ENCODE peak calls at places on chromosomes 2 and 18, in four cellular contexts. J is H1, V is HepG2, D is K562. H is an unnamed sample.

GRCh38 chr2:35741556-35741955 is 614.0 kb upstream of the CRIM1 start:
- DNase-seq in J (no peak), V (no peak), D (no peak), H (no peak)

GRCh38 chr2:129400825-129401224 is 578.6 kb upstream of the RAB6C start:
- DNase-seq in J (no peak), V (no peak), D (no peak), H (no peak)

GRCh38 chr18:53796042-53796729 is 428.3 kb downstream of the MBD2 start:
- DNase-seq in J (no peak), V (peak), D (no peak), H (no peak)

GRCh38 chr2:60071427-60071826 is 482.0 kb downstream of the BCL11A start:
- DNase-seq in J (no peak), V (no peak), D (no peak), H (no peak)

GRCh38 chr2:12766421-12766879 is 49.7 kb downstream of the TRIB2 start:
- DNase-seq in J (no peak), V (no peak), D (no peak), H (no peak)

GRCh38 chr2:96484096-96484495 is 21.1 kb downstream of the NEURL3 start:
- DNase-seq in J (no peak), V (no peak), D (no peak), H (no peak)

GRCh38 chr2:227818569-227819397 is 5.1 kb downstream of the CCL20 start:
- DNase-seq in J (no peak), V (peak), D (no peak), H (no peak)

GRCh38 chr2:41167014-41167413 is 715.1 kb upstream of the SLC8A1 start:
- DNase-seq in J (peak), V (no peak), D (no peak), H (no peak)

GRCh38 chr18:11689972-11690570 is 1.0 kb downstream of the GNAL start:
- DNase-seq in J (no peak), V (no peak), D (no peak), H (peak)

GRCh38 chr2:206085742-206086445 is at the start of gene INO80D:
- DNase-seq in J (no peak), V (peak), D (peak), H (peak)

GRCh38 chr2:48529189-48529588 is 765 bp upstream of the STON1 start:
- DNase-seq in J (no peak), V (no peak), D (no peak), H (peak)

GRCh38 chr2:47904903-47905453 is 1.3 kb downstream of the FBXO11 start:
- DNase-seq in J (no peak), V (peak), D (peak), H (no peak)

GRCh38 chr18:30965237-30965636 is 77.3 kb downstream of the DSC3 start:
- DNase-seq in J (no peak), V (peak), D (no peak), H (no peak)

GRCh38 chr2:114762986-114763385 is 320.5 kb downstream of the DPP10 start:
- DNase-seq in J (no peak), V (peak), D (no peak), H (no peak)

GRCh38 chr2:146817613-146818012 is 1027.2 kb upstream of the ACVR2A start:
- DNase-seq in J (no peak), V (no peak), D (no peak), H (no peak)

GRCh38 chr2:157887946-157888345 is 11.8 kb upstream of the ACVR1 start:
- DNase-seq in J (no peak), V (no peak), D (no peak), H (no peak)

GRCh38 chr2:196249860-196250259 is 78.5 kb upstream of the STK17B start:
- DNase-seq in J (no peak), V (no peak), D (no peak), H (no peak)

GRCh38 chr2:235669269-235669831 is 175.5 kb downstream of the AGAP1 start:
- DNase-seq in J (peak), V (peak), D (no peak), H (peak)

GRCh38 chr2:58569460-58570185 is 328.5 kb upstream of the FANCL start:
- DNase-seq in J (no peak), V (no peak), D (no peak), H (no peak)

GRCh38 chr2:28661589-28662001 is 90.0 kb upstream of the PPP1CB start:
- DNase-seq in J (no peak), V (no peak), D (no peak), H (no peak)

GRCh38 chr18:10232062-10232461 is 222.4 kb upstream of the APCDD1 start:
- DNase-seq in J (no peak), V (no peak), D (no peak), H (no peak)
- TF ChIP-seq SP1 in J (no peak), V (no peak), D (no peak), H (no peak)

GRCh38 chr2:168654724-168655123 is 147.7 kb upstream of the NOSTRIN start:
- DNase-seq in J (no peak), V (no peak), D (no peak), H (no peak)

GRCh38 chr2:168652997-168653906 is 149.2 kb upstream of the NOSTRIN start:
- DNase-seq in J (no peak), V (peak), D (no peak), H (no peak)

GRCh38 chr2:168645696-168646095 is 156.7 kb upstream of the NOSTRIN start:
- DNase-seq in J (no peak), V (no peak), D (no peak), H (no peak)

GRCh38 chr2:168649105-168649504 is 153.3 kb upstream of the NOSTRIN start:
- DNase-seq in J (no peak), V (no peak), D (no peak), H (no peak)

GRCh38 chr2:168649562-168649961 is 152.9 kb upstream of the NOSTRIN start:
- DNase-seq in J (no peak), V (no peak), D (no peak), H (no peak)
- TF ChIP-seq SP1 in J (no peak), V (no peak), D (no peak), H (no peak)

GRCh38 chr18:43534511-43534910 is 257.2 kb upstream of the SYT4 start:
- DNase-seq in J (no peak), V (no peak), D (no peak), H (no peak)

GRCh38 chr18:43533371-43533770 is 256.1 kb upstream of the SYT4 start:
- DNase-seq in J (no peak), V (no peak), D (no peak), H (no peak)

GRCh38 chr18:43526436-43527150 is 249.3 kb upstream of the SYT4 start:
- DNase-seq in J (no peak), V (no peak), D (no peak), H (no peak)

GRCh38 chr18:43531438-43531837 is 254.1 kb upstream of the SYT4 start:
- DNase-seq in J (no peak), V (no peak), D (no peak), H (no peak)
- TF ChIP-seq SP1 in J (no peak), V (no peak), D (no peak), H (no peak)

GRCh38 chr2:7012141-7012809 is 95.1 kb downstream of the RNF144A start:
- DNase-seq in J (no peak), V (no peak), D (no peak), H (no peak)

GRCh38 chr2:7015007-7015950 is 98.1 kb downstream of the RNF144A start:
- DNase-seq in J (no peak), V (no peak), D (no peak), H (no peak)

GRCh38 chr2:7016120-7016519 is 98.9 kb downstream of the RNF144A start:
- DNase-seq in J (no peak), V (no peak), D (no peak), H (no peak)

GRCh38 chr2:7013761-7014160 is 96.5 kb downstream of the RNF144A start:
- DNase-seq in J (no peak), V (no peak), D (no peak), H (no peak)

GRCh38 chr2:7014201-7014640 is 97.0 kb downstream of the RNF144A start:
- DNase-seq in J (no peak), V (peak), D (peak), H (peak)
- TF ChIP-seq SP1 in J (no peak), V (no peak), D (no peak), H (no peak)

DNA sequence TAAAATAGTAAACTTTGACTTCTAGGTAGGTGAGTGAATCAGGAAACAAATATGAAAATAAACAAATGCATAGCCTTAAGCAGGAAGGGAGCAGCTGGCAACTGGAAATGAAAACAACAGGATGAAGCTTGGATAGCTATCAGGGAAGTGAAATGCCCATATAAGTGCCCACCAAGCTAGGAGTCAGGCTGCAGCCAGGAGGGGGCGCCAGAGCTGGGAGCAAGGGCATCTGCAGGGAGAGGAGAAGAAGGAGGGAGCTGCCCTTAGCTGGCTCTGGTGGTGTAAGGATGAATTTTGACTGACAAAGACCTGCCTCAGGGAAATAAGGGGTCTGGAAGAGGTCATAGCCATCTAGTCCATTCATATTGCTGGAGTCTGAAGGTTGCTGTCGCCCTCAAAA is 298.3 kb downstream of the TDRD15 start:
- DNase-seq in J (peak), V (peak), D (peak), H (peak)
- TF ChIP-seq SP1 in J (no peak), V (no peak), D (no peak), H (no peak)

GRCh38 chr2:101249826-101250225 is 2.9 kb upstream of the CNOT11 start:
- DNase-seq in J (no peak), V (no peak), D (no peak), H (no peak)
- TF ChIP-seq SP1 in J (peak), V (no peak), D (no peak), H (no peak)

GRCh38 chr18:37322497-37323035 is 243.0 kb downstream of the CELF4 start:
- DNase-seq in J (peak), V (peak), D (peak), H (peak)
- TF ChIP-seq SP1 in J (no peak), V (no peak), D (no peak), H (no peak)

DNA sequence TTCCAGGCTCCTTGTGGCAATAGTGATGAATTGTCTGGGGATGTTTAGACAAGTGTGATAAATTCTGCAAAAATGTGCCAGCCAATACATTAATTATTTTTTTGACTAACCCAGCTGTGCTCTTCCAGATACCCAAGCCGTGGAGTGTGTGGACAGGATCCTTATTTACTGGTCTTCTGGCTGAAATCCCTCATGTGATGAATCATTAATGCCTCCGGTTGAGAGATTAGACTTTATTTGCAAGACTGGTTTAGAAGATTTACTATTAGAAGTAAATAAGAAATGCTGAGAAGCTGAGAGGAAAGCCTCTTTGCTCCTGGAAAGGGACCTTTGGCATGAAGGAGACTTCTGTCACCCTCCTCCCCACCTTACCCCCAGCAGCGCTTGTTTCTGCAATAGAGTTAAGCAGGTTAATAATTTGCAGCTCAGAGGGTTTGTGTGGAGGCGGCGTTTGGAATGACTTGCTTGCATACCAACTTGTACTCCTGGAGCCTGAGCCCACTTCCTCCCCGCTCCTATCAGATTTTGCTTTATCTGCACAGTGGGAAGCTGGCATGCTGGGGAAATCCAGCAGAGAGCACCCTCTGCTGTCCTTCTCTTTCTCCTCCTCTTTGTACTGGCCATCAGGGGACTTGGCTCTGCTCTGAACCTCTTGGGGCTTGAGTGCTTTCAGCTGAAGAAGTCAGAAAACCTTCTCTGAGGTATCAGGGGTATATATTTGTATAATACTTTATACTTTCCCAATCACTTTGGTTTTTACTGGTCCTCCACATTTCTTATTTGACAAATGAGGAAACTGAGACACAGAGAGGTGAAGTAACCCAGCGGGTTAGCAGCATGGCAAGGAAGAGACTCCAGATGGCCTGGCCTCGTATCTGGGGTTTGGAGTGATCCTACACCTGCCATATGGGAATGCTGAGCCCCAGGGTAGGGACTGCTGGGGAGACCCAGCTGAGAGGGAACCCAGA is 16.3 kb downstream of the SLC3A1 start:
- DNase-seq in J (no peak), V (peak), D (peak), H (peak)
- TF ChIP-seq SP1 in J (no peak), V (peak), D (no peak), H (no peak)

GRCh38 chr18:77250926-77251729 is 1.5 kb downstream of the GALR1 start:
- DNase-seq in J (no peak), V (no peak), D (no peak), H (no peak)
- TF ChIP-seq SP1 in J (no peak), V (no peak), D (no peak), H (no peak)